ENCODE peak calls at places on chromosomes 12 and 14, in four cellular contexts. Z, L, J and H are unnamed samples.

GRCh38 chr14:74501135-74501614 is 7.6 kb downstream of the ISCA2 start:
- DNase-seq in Z (no peak), J (peak; percentile 88), L (peak; percentile 71), H (peak; percentile 79)

GRCh38 chr14:67623114-67623513 is 3.4 kb downstream of the ARG2 start:
- DNase-seq in L (no peak), Z (no peak), J (no peak), H (no peak)

GRCh38 chr14:105223260-105223659 is 25.1 kb upstream of the BTBD6 start:
- DNase-seq in L (no peak), J (no peak), Z (no peak), H (no peak)

GRCh38 chr12:120820885-120821510 is 83.2 kb downstream of the SPPL3 start:
- DNase-seq in J (no peak), L (no peak), Z (peak; percentile 36), H (no peak)

GRCh38 chr14:55846852-55847471 is 267.0 kb downstream of the KTN1 start:
- DNase-seq in L (no peak), J (no peak), Z (no peak), H (no peak)

GRCh38 chr14:20418501-20418909 is 5.2 kb upstream of the TEP1 start:
- DNase-seq in Z (no peak), L (no peak), J (no peak), H (no peak)

GRCh38 chr12:40691913-40692616 is at the start of gene CNTN1:
- DNase-seq in Z (no peak), J (peak; percentile 92), L (no peak), H (peak; percentile 71)

GRCh38 chr12:62692884-62693283 is 226.3 kb downstream of the MON2 start:
- DNase-seq in J (no peak), Z (no peak), L (no peak), H (no peak)

GRCh38 chr12:52254180-52254964 is 20.1 kb upstream of the KRT86 start:
- DNase-seq in Z (no peak), J (no peak), L (no peak), H (no peak)
- H3K27me3 ChIP-seq in Z (peaks cover 4% of the 10 kb centered on the region), J (no peaks in the 10 kb centered on the region), L (peaks cover 30% of the 10 kb centered on the region), H (no peaks in the 10 kb centered on the region)

DNA sequence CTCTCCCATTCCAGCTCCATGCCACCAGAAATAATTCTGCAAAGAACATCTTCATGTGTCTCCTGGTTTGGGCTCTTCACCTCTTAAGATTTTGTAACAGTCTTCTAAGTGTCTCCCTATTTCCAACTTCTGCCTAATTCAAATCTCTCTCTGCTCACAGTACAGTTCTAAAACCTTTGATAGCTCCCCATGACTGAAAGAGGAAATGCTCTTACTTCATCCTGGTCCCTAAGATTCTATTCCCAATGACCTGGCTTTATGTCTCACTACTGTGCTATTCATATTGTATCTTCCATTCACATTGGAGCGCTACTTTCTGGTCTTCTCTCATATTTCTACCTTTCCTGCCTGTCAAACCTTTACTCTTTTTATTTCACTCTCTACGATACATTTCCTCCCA is 1.6 kb downstream of the AMN1 start:
- DNase-seq in J (no peak), Z (no peak), L (no peak), H (no peak)
- H3K4me1 ChIP-seq in J (peaks cover 23% of the 10 kb centered on the region), Z (peaks cover 44% of the 10 kb centered on the region), L (peaks cover 21% of the 10 kb centered on the region), H (peaks cover 5% of the 10 kb centered on the region)

DNA sequence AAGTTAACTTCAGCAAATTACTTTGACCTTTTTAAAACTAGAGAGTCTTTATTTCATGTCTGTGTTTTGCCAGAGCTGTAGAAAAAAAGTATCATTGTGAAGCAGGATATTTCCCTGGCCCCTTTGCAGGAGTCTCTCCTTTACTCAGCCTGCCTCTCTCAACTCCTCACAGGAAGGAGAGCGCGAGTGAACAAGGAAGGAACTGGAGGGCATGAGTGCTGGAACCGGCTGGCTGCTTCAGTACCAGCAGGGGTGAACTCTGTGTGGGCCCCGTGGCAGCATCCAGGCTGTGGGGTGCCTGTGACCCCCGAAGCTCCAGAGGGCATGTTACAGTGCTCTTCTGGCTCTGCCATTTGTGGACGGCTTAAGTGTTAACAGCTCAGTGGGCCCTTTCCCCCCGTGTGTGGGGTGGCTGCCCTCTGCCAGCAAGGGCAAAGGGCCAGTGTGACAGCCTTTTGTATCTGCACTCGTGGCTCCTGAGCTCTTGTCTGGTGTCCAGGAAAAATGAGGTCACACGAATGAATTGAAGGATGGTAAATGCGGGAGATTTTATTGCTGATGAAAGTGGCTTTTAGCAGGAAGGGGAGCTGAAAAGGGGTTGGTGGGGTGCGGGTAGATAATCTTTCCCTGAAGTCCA is 76.6 kb upstream of the KCNH3 start:
- DNase-seq in Z (no peak), J (peak; percentile 67), L (no peak), H (no peak)
- H3K4me3 ChIP-seq in Z (no peak overlapping the region), J (no peak overlapping the region), L (no peak overlapping the region), H (no peak overlapping the region)

GRCh38 chr12:53939141-53940108 is 794 bp downstream of the HOXC13 start:
- DNase-seq in L (no peak), Z (no peak), J (no peak), H (peak; percentile 28)
- H3K27me3 ChIP-seq in L (peaks cover 95% of the 10 kb centered on the region), Z (peaks cover 65% of the 10 kb centered on the region), J (peaks cover 12% of the 10 kb centered on the region), H (peaks cover 12% of the 10 kb centered on the region)

DNA sequence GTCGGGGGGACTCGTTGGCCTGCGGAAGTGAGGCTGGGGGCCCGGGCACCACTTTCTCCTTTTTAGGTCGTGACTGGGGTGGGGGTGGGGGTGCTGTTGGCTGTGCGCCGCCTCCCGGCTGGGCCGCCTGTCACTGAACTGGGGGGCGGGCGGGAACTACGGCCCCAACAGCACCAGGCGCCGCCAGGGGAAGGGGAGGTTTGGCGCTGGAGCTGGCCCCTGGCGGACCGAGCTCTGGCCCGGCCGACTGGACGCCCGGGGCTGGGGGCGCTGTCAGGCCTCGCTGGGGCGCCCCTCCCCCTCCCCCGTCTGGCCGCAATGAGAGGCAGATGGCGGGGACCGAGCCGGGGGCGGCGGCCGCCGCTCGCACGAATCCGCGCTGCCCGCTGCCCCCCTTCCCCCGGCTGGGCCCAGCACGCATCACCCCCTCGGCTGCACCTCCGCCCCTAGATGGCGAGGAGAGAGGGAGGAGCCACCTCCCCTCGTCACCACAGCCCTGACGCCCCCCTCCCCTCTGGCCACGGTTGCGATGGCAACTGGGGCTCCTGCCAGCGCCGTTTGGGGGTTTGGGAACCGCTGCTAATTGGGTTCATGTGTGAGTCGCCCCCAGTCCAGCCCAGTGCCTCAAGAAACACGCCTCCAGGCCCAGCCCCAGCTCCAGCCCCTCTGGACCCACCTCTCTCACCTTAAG is 723 bp downstream of the NFATC4 start:
- DNase-seq in Z (peak; percentile 53), L (peak; percentile 78), J (peak; percentile 39), H (no peak)
- H3K4me1 ChIP-seq in Z (peaks cover 35% of the 10 kb centered on the region), L (peaks cover 8% of the 10 kb centered on the region), J (peaks cover 16% of the 10 kb centered on the region), H (peaks cover 14% of the 10 kb centered on the region)

DNA sequence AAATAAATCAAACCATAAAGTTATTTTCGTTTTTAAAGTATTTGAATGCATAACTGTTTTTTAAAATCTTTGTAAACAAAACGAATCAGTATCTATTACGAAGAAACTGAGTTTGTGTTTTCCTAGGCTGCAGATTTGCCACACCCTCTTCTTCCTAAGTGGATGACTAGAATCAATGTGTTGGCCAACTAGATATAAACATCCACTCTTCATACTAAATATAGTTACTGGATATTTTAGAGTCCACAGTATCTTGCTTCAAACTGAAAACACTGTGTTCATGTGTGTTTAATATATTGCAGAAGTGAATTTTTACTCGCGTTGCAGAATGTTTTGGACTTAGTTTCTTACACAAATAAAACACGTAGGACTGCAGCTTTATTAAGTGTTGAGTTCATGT is 63.2 kb downstream of the KLHL28 start:
- DNase-seq in J (no peak), L (no peak), Z (no peak), H (no peak)
- H3K4me3 ChIP-seq in J (no peak overlapping the region), L (peak overlapping the region; percentile 89), Z (no peak overlapping the region), H (peak overlapping the region; percentile 80)

GRCh38 chr14:101880016-101880297 is 84.4 kb upstream of the DYNC1H1 start:
- DNase-seq in L (no peak), Z (no peak), J (no peak), H (no peak)
- H3K27me3 ChIP-seq in L (no peaks in the 10 kb centered on the region), Z (no peaks in the 10 kb centered on the region), J (no peaks in the 10 kb centered on the region), H (no peaks in the 10 kb centered on the region)